ENCODE peak calls at places on chromosomes 5 and 9, in seven cellular contexts. T is tibial artery; J is bronchial epithelial cell; K is uterus; H is CD4-positive, CD25-positive, alpha-beta regulatory T cell; V is aorta; L is neuronal stem cell. B is an unnamed sample.

GRCh38 chr9:3434594-3434993 is 91.2 kb downstream of the RFX3 start:
- DNase-seq in V (no peak), J (peak; percentile 89), T (no peak), H (no peak), L (no peak), K (no peak), B (no peak)

GRCh38 chr5:5626412-5626811 is 203.9 kb downstream of the ICE1 start:
- DNase-seq in H (no peak), J (no peak), V (no peak), K (no peak), L (no peak), T (no peak), B (no peak)

GRCh38 chr5:170761048-170761707 is 22.3 kb upstream of the GABRP start:
- DNase-seq in L (no peak), T (no peak), J (no peak), V (no peak), H (no peak), K (no peak), B (no peak)

GRCh38 chr5:169416583-169417196 is 115.8 kb upstream of the SLIT3 start:
- DNase-seq in L (no peak), V (peak; percentile 81), K (peak; percentile 29), J (no peak), T (peak; percentile 67), H (no peak), B (no peak)

GRCh38 chr5:131679911-131680310 is 44.9 kb upstream of the RAPGEF6 start:
- DNase-seq in T (no peak), J (peak; percentile 10), V (no peak), L (no peak), H (no peak), K (no peak), B (no peak)

GRCh38 chr9:86562691-86563090 is 208.5 kb upstream of the TUT7 start:
- DNase-seq in T (no peak), L (no peak), K (no peak), H (no peak), J (peak; percentile 65), V (no peak), B (no peak)

GRCh38 chr9:68949271-68950000 is 64.5 kb downstream of the PRKACG start:
- DNase-seq in K (peak; percentile 22), V (peak; percentile 57), H (peak; percentile 22), J (peak; percentile 32), L (no peak), T (no peak), B (no peak)

GRCh38 chr9:2359821-2360220 is 261.8 kb upstream of the VLDLR start:
- DNase-seq in L (peak; percentile 31), K (no peak), T (no peak), V (no peak), H (no peak), J (no peak), B (no peak)

GRCh38 chr5:179906795-179907569 is 715 bp downstream of the TBC1D9B start:
- DNase-seq in T (no peak), K (no peak), H (peak; percentile 5), J (peak; percentile 22), L (no peak), V (no peak), B (no peak)

GRCh38 chr9:37432020-37432419 is 9.5 kb downstream of the GRHPR start:
- DNase-seq in K (no peak), L (no peak), T (no peak), V (no peak), J (no peak), H (no peak), B (no peak)

GRCh38 chr9:88198346-88198807 is 60.1 kb upstream of the SPATA31C2 start:
- DNase-seq in T (peak; percentile 43), K (peak; percentile 32), V (peak; percentile 66), H (no peak), J (peak; percentile 35), L (no peak), B (no peak)

GRCh38 chr5:87258507-87258906 is 9.2 kb upstream of the RASA1 start:
- DNase-seq in L (no peak), T (no peak), K (no peak), H (no peak), J (no peak), V (no peak), B (no peak)

GRCh38 chr9:111548623-111549022 is 23.6 kb downstream of the ZNF483 start:
- DNase-seq in V (no peak), H (no peak), T (no peak), L (no peak), K (no peak), J (no peak), B (no peak)

GRCh38 chr5:31844615-31845345 is 205.8 kb downstream of the PDZD2 start:
- DNase-seq in L (no peak), V (no peak), T (no peak), H (no peak), J (no peak), K (no peak), B (no peak)

GRCh38 chr9:109555215-109555614 is 57.1 kb upstream of the PTPN3 start:
- DNase-seq in L (no peak), J (no peak), V (no peak), T (no peak), H (no peak), K (no peak), B (no peak)

GRCh38 chr9:114958021-114958846 is 27.8 kb upstream of the TNFSF8 start:
- DNase-seq in H (no peak), V (peak; percentile 79), T (peak; percentile 62), J (no peak), K (no peak), L (no peak), B (no peak)

GRCh38 chr9:117929873-117930272 is 225.7 kb downstream of the TLR4 start:
- DNase-seq in T (no peak), J (no peak), H (no peak), K (no peak), L (no peak), V (no peak), B (no peak)

GRCh38 chr9:128995791-128996190 is 32.3 kb downstream of the SH3GLB2 start:
- DNase-seq in T (no peak), K (no peak), V (no peak), H (no peak), L (no peak), J (no peak), B (no peak)

GRCh38 chr5:313265-313664 is 8.2 kb upstream of the AHRR start:
- DNase-seq in V (no peak), L (no peak), T (no peak), H (no peak), J (no peak), K (no peak), B (no peak)
- H3K36me3 ChIP-seq in V (peaks cover 4% of the 10 kb centered on the region), L (peaks cover 14% of the 10 kb centered on the region), T (peaks cover 80% of the 10 kb centered on the region), H (peaks cover 70% of the 10 kb centered on the region), J (peaks cover 30% of the 10 kb centered on the region), K (no peaks in the 10 kb centered on the region), B (peaks cover 55% of the 10 kb centered on the region)

GRCh38 chr5:965604-966344 is 42.8 kb upstream of the NKD2 start:
- DNase-seq in V (peak; percentile 32), T (no peak), K (no peak), L (no peak), J (no peak), H (no peak), B (no peak)

GRCh38 chr5:964821-965220 is 43.8 kb upstream of the NKD2 start:
- DNase-seq in K (no peak), V (peak; percentile 29), L (no peak), J (no peak), H (no peak), T (no peak), B (no peak)

GRCh38 chr5:963673-964531 is 44.7 kb upstream of the NKD2 start:
- DNase-seq in K (no peak), J (no peak), V (peak; percentile 44), T (no peak), H (peak; percentile 50), L (no peak), B (no peak)

GRCh38 chr5:966941-967340 is 41.7 kb upstream of the NKD2 start:
- DNase-seq in V (no peak), H (no peak), L (no peak), J (no peak), K (no peak), T (no peak), B (no peak)

DNA sequence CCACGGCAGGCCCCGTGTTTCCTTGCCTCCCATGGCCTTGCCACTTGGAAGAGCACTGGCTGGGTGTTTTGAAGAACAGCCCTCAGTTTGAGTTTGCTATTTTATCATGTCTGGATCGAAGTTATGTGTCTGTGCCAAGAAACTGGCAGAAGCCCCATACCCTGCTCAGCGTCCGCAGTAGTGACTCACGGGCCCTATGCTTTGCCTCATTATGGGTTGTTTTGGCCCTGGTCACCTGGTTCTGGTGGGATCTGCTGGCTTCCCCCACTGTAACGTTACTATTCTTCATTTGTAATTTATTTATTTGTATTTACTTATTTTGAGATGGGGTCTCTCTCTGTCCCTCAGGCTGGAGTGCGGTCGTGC is 42.3 kb upstream of the NKD2 start:
- DNase-seq in T (no peak), H (no peak), L (no peak), V (no peak), J (no peak), K (no peak), B (no peak)
- H3K27me3 ChIP-seq in T (no peaks in the 10 kb centered on the region), H (peaks cover 22% of the 10 kb centered on the region), L (no peaks in the 10 kb centered on the region), V (no peaks in the 10 kb centered on the region), J (no peaks in the 10 kb centered on the region), K (no peaks in the 10 kb centered on the region), B (peaks cover 11% of the 10 kb centered on the region)

DNA sequence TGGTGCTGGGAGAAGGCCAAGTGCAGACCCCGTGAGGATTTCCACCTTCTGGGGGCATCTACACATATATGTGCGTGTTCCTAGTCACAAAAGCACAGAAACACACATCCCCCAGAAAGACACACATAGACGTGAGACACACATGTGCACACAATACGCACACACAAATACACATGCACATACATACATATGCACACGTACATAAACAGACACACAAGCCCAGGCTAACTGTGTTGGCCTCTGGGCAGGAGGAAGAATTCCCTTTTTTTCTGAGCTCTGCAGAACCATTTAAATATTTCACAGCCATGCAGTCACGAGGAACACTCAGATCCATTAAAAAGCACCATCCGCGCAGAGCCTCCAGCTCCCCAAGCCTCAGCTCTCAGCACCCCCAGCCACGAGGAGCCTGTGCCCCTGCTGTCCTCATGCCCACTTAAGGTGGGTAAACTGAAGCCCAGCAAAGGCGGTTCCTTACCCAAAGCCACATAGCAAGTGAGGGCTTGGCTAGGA is 5.3 kb downstream of the NINJ1 start:
- DNase-seq in H (no peak), L (no peak), J (no peak), K (no peak), T (no peak), V (no peak), B (no peak)
- H3K36me3 ChIP-seq in H (peaks cover 14% of the 10 kb centered on the region), L (peaks cover 8% of the 10 kb centered on the region), J (peaks cover 11% of the 10 kb centered on the region), K (no peaks in the 10 kb centered on the region), T (peaks cover 39% of the 10 kb centered on the region), V (peaks cover 3% of the 10 kb centered on the region), B (peaks cover 12% of the 10 kb centered on the region)

DNA sequence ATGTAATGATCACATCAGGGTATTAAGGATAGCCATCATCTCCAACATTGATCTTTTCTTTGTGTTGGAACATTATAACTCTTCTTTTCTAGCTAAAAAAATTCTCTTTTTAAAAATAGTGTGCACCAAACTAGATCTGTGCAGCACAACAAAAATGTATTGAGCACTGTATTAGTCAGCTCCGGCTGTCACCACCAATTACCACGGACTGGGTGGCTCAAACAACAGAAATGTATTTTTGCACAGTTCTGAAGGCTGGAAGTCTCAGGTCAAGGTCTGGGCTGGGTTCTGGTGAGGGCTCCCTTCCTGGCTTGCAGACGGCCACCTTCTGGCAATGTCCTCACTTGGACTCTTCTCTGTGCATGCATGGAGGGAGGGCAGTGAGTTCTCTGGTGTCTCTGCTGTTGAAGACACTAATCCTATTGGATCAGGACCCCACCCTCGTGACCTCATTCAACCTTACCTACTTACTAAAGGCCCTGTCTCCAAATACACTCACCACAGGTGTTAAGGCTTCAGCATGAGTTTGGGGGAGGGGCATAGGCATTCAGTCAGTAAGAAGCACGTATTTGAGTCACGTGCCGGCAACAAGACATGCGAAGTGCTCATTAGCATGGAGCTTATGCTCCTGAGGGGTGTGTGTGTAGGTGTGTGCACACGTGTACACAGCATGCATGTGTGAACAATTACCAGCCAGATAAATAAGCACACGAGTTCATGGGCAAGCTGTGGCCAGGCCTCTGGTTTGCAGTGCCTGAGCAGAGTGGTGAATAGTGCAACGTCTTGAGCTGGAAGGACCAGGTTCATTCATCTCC is 89.4 kb upstream of the SH3PXD2B start:
- DNase-seq in H (no peak), T (no peak), J (no peak), K (peak; percentile 11), L (no peak), V (no peak), B (no peak)
- H3K27me3 ChIP-seq in H (peaks cover 2% of the 10 kb centered on the region), T (no peaks in the 10 kb centered on the region), J (peaks cover 1% of the 10 kb centered on the region), K (no peaks in the 10 kb centered on the region), L (no peaks in the 10 kb centered on the region), V (no peaks in the 10 kb centered on the region), B (no peaks in the 10 kb centered on the region)

B was measured in effector memory CD4-positive, alpha-beta T cell.